ENCODE peak calls at places on chromosomes 6 and 20, in seven cellular contexts. S, M, B, E, X, Y and G are unnamed samples.

GRCh38 chr6:134626131-134626530 is 308.2 kb upstream of the SGK1 start:
- DNase-seq in S (no peak), M (no peak), B (no peak), E (no peak), X (no peak), Y (no peak), G (no peak)

GRCh38 chr6:11179088-11179977 is 53.1 kb downstream of the NEDD9 start:
- DNase-seq in S (no peak), M (peak; percentile 79), B (no peak), E (no peak), X (no peak), Y (no peak), G (no peak)

GRCh38 chr20:50580016-50580747 is 70.0 kb downstream of the PTPN1 start:
- DNase-seq in S (peak; percentile 42), M (peak; percentile 70), B (peak; percentile 91), E (peak; percentile 79), X (peak; percentile 92), Y (no peak), G (peak; percentile 80)

GRCh38 chr6:84411060-84411629 is 183.7 kb upstream of the CEP162 start:
- DNase-seq in S (no peak), M (no peak), B (no peak), E (no peak), X (no peak), Y (no peak), G (no peak)

GRCh38 chr6:116444092-116444491 is 17.1 kb upstream of the CALHM6 start:
- DNase-seq in S (peak; percentile 7), M (peak; percentile 21), B (no peak), E (peak; percentile 40), X (peak; percentile 36), Y (no peak), G (peak; percentile 44)

GRCh38 chr6:27617046-27617687 is 144.3 kb upstream of the ZNF184 start:
- DNase-seq in S (no peak), M (no peak), B (no peak), E (peak; percentile 46), X (no peak), Y (no peak), G (peak; percentile 41)

GRCh38 chr6:12572884-12573824 is 143.4 kb upstream of the PHACTR1 start:
- DNase-seq in S (no peak), M (no peak), B (no peak), E (no peak), X (no peak), Y (no peak), G (no peak)

GRCh38 chr6:34342247-34342646 is 50.2 kb downstream of the NUDT3 start:
- DNase-seq in S (no peak), M (no peak), B (no peak), E (no peak), X (no peak), Y (no peak), G (no peak)

GRCh38 chr20:46564241-46564957 is 13.9 kb upstream of the OCSTAMP start:
- DNase-seq in S (no peak), M (peak; percentile 94), B (no peak), E (no peak), X (no peak), Y (no peak), G (no peak)

GRCh38 chr6:2385584-2385983 is 140.2 kb upstream of the GMDS start:
- DNase-seq in S (no peak), M (no peak), B (no peak), E (no peak), X (no peak), Y (no peak), G (no peak)

GRCh38 chr6:159053781-159054398 is 9.1 kb upstream of the TAGAP start:
- DNase-seq in S (no peak), M (no peak), B (no peak), E (no peak), X (no peak), Y (no peak), G (no peak)

GRCh38 chr6:159056941-159057340 is 12.2 kb upstream of the TAGAP start:
- DNase-seq in S (no peak), M (no peak), B (no peak), E (no peak), X (no peak), Y (no peak), G (no peak)

GRCh38 chr6:159059099-159059498 is 14.3 kb upstream of the TAGAP start:
- DNase-seq in S (no peak), M (no peak), B (no peak), E (no peak), X (no peak), Y (no peak), G (no peak)

GRCh38 chr6:159056432-159056831 is 11.6 kb upstream of the TAGAP start:
- DNase-seq in S (no peak), M (no peak), B (no peak), E (no peak), X (no peak), Y (no peak), G (no peak)

DNA sequence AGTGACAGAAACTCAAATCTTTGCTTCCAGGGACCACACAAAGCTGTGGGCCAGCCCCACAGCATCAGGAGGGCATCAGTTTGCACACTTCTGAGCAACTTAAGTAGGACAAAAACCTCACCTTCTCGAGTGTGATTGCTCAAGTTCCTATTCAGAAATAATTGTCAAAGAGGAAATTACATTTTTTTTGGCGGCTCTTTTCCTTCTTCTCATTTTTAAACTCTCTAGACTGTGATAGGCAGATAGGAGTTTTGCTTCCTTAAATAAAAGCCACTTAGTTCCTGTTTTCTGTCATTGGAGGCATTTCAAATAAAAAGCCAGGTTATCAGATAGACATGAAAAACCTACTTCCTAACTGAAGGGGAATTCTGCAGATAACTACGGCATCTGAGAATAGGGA is 11.2 kb upstream of the TAGAP start:
- DNase-seq in S (no peak), M (no peak), B (no peak), E (no peak), X (no peak), Y (no peak), G (no peak)
- TF ChIP-seq JUND in S (no peak), M (no peak), B (no peak), E (no peak), X (no peak), Y (no peak), G (no peak)

DNA sequence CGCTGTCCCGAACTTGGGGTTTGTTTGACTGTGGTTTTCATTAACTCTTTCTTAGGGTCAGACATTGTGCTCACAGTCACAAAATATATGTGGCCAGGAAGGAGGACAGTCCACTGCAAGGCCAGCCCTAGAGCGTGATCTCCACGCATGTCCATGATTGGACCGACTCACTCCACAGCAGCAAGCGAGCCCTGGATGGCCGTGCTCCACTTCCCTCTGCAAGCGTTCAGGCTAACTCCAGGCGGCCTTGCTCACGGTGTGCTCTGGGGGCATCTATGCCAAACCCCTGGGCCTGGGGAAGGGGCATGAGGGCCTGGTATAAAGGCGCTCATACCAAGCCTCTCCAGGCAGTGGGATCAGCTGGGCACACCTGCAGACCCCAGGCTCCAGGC is 5.6 kb downstream of the DACT2 start:
- DNase-seq in S (no peak), M (no peak), B (peak; percentile 47), E (no peak), X (no peak), Y (no peak), G (no peak)
- TF ChIP-seq JUND in S (no peak), M (no peak), B (no peak), E (no peak), X (no peak), Y (no peak), G (no peak)

DNA sequence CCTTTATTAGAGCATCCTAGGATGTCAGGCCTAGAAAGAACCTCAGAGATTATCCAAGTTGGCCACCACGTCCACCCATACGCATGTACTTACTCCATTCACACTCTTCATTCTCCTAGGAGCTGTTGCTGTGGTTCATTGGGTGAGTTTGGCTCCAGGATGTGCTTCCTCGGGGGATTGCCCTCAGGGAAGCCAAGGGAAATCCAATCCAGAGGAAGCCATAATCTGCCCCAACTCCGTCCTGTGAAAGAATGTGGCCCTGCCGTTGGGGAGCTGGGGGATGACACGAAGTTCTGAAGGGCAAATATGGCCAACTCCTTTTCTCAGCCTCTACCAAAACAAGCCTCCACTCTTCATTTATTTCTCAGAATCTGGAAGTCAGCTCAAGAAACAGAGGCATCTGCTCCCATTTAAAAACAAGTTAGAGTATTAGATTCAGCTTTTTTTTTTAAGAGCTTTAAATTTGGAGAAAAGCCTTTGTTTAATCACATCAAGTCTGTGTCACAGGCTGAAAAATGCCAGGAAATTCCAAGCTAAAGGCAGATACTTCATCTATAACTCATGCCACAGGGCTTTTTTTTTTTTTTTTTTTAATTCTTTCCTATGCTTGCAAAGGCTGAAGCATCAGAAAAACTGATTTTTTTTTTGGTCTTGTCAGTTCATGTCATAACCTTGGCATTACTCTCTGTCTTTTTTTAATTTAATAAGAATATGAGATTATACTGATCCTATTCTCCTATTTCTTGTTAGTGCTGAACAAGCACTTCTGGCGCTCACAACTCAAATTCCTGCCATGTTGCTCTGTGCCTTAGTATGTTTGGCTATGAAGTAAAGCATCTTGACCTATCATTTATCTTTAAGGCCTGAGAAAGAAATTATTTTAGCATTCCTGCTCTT is 480.9 kb upstream of the MARCKS start:
- DNase-seq in S (no peak), M (no peak), B (no peak), E (no peak), X (no peak), Y (no peak), G (no peak)
- TF ChIP-seq JUND in S (no peak), M (no peak), B (no peak), E (no peak), X (peak; percentile 86), Y (no peak), G (no peak)

DNA sequence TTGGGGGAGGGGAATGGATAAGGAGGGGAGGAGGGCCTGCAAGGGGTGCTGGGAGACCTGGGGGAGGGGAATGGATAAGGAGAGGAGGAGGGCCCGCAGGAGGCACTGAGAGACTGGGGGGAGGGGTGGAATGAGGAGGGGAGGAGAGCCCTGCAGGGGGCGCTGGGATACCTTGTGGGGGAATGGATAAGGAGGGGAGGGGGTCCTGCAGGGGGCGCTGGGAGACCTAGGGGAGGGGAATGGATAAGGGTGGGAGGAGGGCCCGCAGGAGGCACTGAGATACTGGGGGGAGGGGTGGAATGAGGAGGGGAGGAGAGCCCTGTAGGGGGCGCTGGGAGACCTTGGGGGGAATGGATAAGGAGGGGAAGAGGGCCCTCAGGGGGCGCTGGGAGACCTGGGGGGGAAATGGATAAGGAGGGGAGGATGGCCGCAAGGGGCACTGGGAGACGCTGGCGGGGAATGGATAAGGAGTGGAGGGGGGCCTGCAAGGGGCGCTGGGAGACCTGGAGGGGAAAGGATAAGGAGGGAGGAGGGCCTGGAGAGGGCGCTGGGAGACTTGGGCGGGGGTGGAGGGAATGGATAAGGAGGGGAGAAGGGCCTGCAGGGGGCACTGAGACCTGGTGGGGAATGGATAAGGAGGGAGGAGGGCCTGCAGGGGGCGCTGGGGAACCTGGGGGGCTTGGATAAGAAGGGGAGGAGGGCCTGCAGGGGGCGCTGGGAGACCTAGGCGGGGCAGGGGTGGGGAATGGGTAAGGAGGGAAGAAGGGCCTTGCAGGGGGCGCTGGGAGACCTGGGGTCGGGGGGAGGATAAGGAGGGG is 1.3 kb upstream of the CTCFL start:
- DNase-seq in S (peak; percentile 15), M (peak; percentile 50), B (peak; percentile 74), E (peak; percentile 95), X (peak; percentile 45), Y (no peak), G (no peak)
- TF ChIP-seq JUND in S (no peak), M (no peak), B (no peak), E (no peak), X (no peak), Y (no peak), G (no peak)